ENCODE peak calls at places on chromosomes 5 and 9, in eight cellular contexts. One of them, this sample, is unnamed.
A peak's percentile ranks its signal among the peaks of the same experiment; 100 is the strongest.

GRCh38 chr9:114693248-114693895 is 11.4 kb upstream of the TEX48 start:
- DNase-seq in nephron progenitor cell: no peak
- DNase-seq in GM13977: no peak
- DNase-seq in transverse colon: no peak
- DNase-seq in GM23338: no peak
- DNase-seq in CD4-positive, alpha-beta T cell: no peak
- DNase-seq in WTC11: no peak
- DNase-seq in lower leg skin: no peak
- DNase-seq in this sample: no peak

GRCh38 chr5:150846651-150847333 is 471 bp downstream of the IRGM start:
- DNase-seq in transverse colon: peak; percentile 30
- DNase-seq in nephron progenitor cell: peak; percentile 39
- DNase-seq in lower leg skin: peak; percentile 59
- DNase-seq in GM23338: peak; percentile 89
- DNase-seq in GM13977: peak; percentile 71
- DNase-seq in WTC11: peak; percentile 34
- DNase-seq in CD4-positive, alpha-beta T cell: peak; percentile 30
- DNase-seq in this sample: peak; percentile 76

GRCh38 chr9:72415163-72415562 is 50.2 kb upstream of the ZFAND5 start:
- DNase-seq in GM13977: peak; percentile 44
- DNase-seq in CD4-positive, alpha-beta T cell: no peak
- DNase-seq in WTC11: no peak
- DNase-seq in transverse colon: no peak
- DNase-seq in nephron progenitor cell: no peak
- DNase-seq in GM23338: no peak
- DNase-seq in lower leg skin: no peak
- DNase-seq in this sample: peak; percentile 29

GRCh38 chr5:139415221-139415861 is 11.5 kb upstream of the SPATA24 start:
- DNase-seq in lower leg skin: no peak
- DNase-seq in CD4-positive, alpha-beta T cell: no peak
- DNase-seq in WTC11: no peak
- DNase-seq in transverse colon: no peak
- DNase-seq in GM23338: no peak
- DNase-seq in GM13977: no peak
- DNase-seq in nephron progenitor cell: no peak
- DNase-seq in this sample: no peak

GRCh38 chr5:141677415-141677814 is 4.6 kb downstream of the ARAP3 start:
- DNase-seq in nephron progenitor cell: peak; percentile 43
- DNase-seq in GM23338: peak; percentile 92
- DNase-seq in WTC11: peak; percentile 67
- DNase-seq in GM13977: no peak
- DNase-seq in transverse colon: no peak
- DNase-seq in CD4-positive, alpha-beta T cell: no peak
- DNase-seq in lower leg skin: no peak
- DNase-seq in this sample: no peak

GRCh38 chr9:19948021-19948420 is 159.2 kb upstream of the SLC24A2 start:
- DNase-seq in lower leg skin: no peak
- DNase-seq in GM23338: no peak
- DNase-seq in WTC11: no peak
- DNase-seq in transverse colon: no peak
- DNase-seq in GM13977: no peak
- DNase-seq in nephron progenitor cell: no peak
- DNase-seq in CD4-positive, alpha-beta T cell: no peak
- DNase-seq in this sample: no peak

GRCh38 chr5:23314827-23315226 is 192.6 kb upstream of the PRDM9 start:
- DNase-seq in lower leg skin: no peak
- DNase-seq in GM23338: no peak
- DNase-seq in CD4-positive, alpha-beta T cell: no peak
- DNase-seq in WTC11: no peak
- DNase-seq in GM13977: no peak
- DNase-seq in transverse colon: no peak
- DNase-seq in nephron progenitor cell: no peak
- DNase-seq in this sample: no peak

GRCh38 chr9:101369286-101369685 is 15.5 kb downstream of the BAAT start:
- DNase-seq in lower leg skin: no peak
- DNase-seq in transverse colon: no peak
- DNase-seq in CD4-positive, alpha-beta T cell: no peak
- DNase-seq in GM13977: no peak
- DNase-seq in GM23338: no peak
- DNase-seq in nephron progenitor cell: no peak
- DNase-seq in WTC11: no peak
- DNase-seq in this sample: no peak

GRCh38 chr5:112417931-112418358 is 1.1 kb downstream of the EPB41L4A start:
- DNase-seq in GM13977: peak; percentile 43
- DNase-seq in nephron progenitor cell: peak; percentile 18
- DNase-seq in GM23338: peak; percentile 57
- DNase-seq in transverse colon: peak; percentile 50
- DNase-seq in lower leg skin: peak; percentile 38
- DNase-seq in WTC11: no peak
- DNase-seq in CD4-positive, alpha-beta T cell: no peak
- DNase-seq in this sample: peak; percentile 34

GRCh38 chr9:74543145-74543544 is 46.0 kb downstream of the RORB start:
- DNase-seq in transverse colon: no peak
- DNase-seq in WTC11: no peak
- DNase-seq in CD4-positive, alpha-beta T cell: no peak
- DNase-seq in GM13977: no peak
- DNase-seq in GM23338: no peak
- DNase-seq in nephron progenitor cell: no peak
- DNase-seq in lower leg skin: no peak
- DNase-seq in this sample: no peak

GRCh38 chr5:57948091-57948490 is 465.5 kb upstream of the ACTBL2 start:
- DNase-seq in WTC11: no peak
- DNase-seq in lower leg skin: no peak
- DNase-seq in GM13977: no peak
- DNase-seq in CD4-positive, alpha-beta T cell: no peak
- DNase-seq in GM23338: no peak
- DNase-seq in transverse colon: no peak
- DNase-seq in nephron progenitor cell: no peak
- DNase-seq in this sample: no peak

GRCh38 chr5:137938358-137939138 is 49.3 kb downstream of the PKD2L2 start:
- DNase-seq in GM23338: no peak
- DNase-seq in transverse colon: no peak
- DNase-seq in WTC11: no peak
- DNase-seq in lower leg skin: no peak
- DNase-seq in nephron progenitor cell: no peak
- DNase-seq in CD4-positive, alpha-beta T cell: no peak
- DNase-seq in GM13977: peak; percentile 21
- DNase-seq in this sample: peak; percentile 26

GRCh38 chr5:143700994-143701393 is 111.0 kb upstream of the HMHB1 start:
- DNase-seq in nephron progenitor cell: no peak
- DNase-seq in transverse colon: no peak
- DNase-seq in GM13977: no peak
- DNase-seq in WTC11: no peak
- DNase-seq in lower leg skin: no peak
- DNase-seq in GM23338: no peak
- DNase-seq in CD4-positive, alpha-beta T cell: no peak
- DNase-seq in this sample: no peak

GRCh38 chr5:143695941-143696340 is 116.0 kb upstream of the HMHB1 start:
- DNase-seq in lower leg skin: no peak
- DNase-seq in GM23338: no peak
- DNase-seq in GM13977: no peak
- DNase-seq in CD4-positive, alpha-beta T cell: no peak
- DNase-seq in nephron progenitor cell: no peak
- DNase-seq in transverse colon: no peak
- DNase-seq in WTC11: no peak
- DNase-seq in this sample: no peak

GRCh38 chr5:143696920-143697319 is 115.0 kb upstream of the HMHB1 start:
- DNase-seq in WTC11: no peak
- DNase-seq in CD4-positive, alpha-beta T cell: no peak
- DNase-seq in GM13977: no peak
- DNase-seq in transverse colon: no peak
- DNase-seq in GM23338: no peak
- DNase-seq in lower leg skin: no peak
- DNase-seq in nephron progenitor cell: no peak
- DNase-seq in this sample: no peak

GRCh38 chr5:143699121-143699520 is 112.8 kb upstream of the HMHB1 start:
- DNase-seq in lower leg skin: no peak
- DNase-seq in nephron progenitor cell: no peak
- DNase-seq in WTC11: no peak
- DNase-seq in GM23338: no peak
- DNase-seq in CD4-positive, alpha-beta T cell: no peak
- DNase-seq in transverse colon: no peak
- DNase-seq in GM13977: no peak
- DNase-seq in this sample: no peak

GRCh38 chr5:143698534-143698933 is 113.4 kb upstream of the HMHB1 start:
- DNase-seq in CD4-positive, alpha-beta T cell: no peak
- DNase-seq in GM13977: no peak
- DNase-seq in GM23338: no peak
- DNase-seq in transverse colon: no peak
- DNase-seq in WTC11: no peak
- DNase-seq in lower leg skin: no peak
- DNase-seq in nephron progenitor cell: no peak
- DNase-seq in this sample: no peak
- TF ChIP-seq CTCF in CD4-positive, alpha-beta T cell: no peak
- TF ChIP-seq CTCF in GM13977: no peak
- TF ChIP-seq CTCF in GM23338: no peak
- TF ChIP-seq CTCF in transverse colon: no peak
- TF ChIP-seq CTCF in WTC11: no peak
- TF ChIP-seq CTCF in lower leg skin: no peak
- TF ChIP-seq CTCF in nephron progenitor cell: no peak
- TF ChIP-seq CTCF in this sample: no peak

GRCh38 chr5:106640511-106640910 is 1030.2 kb downstream of the EFNA5 start:
- DNase-seq in lower leg skin: no peak
- DNase-seq in nephron progenitor cell: no peak
- DNase-seq in WTC11: no peak
- DNase-seq in GM23338: no peak
- DNase-seq in GM13977: no peak
- DNase-seq in transverse colon: no peak
- DNase-seq in CD4-positive, alpha-beta T cell: no peak
- DNase-seq in this sample: no peak

GRCh38 chr5:106634375-106634774 is 1036.4 kb downstream of the EFNA5 start:
- DNase-seq in CD4-positive, alpha-beta T cell: no peak
- DNase-seq in GM13977: no peak
- DNase-seq in transverse colon: no peak
- DNase-seq in WTC11: no peak
- DNase-seq in nephron progenitor cell: no peak
- DNase-seq in GM23338: no peak
- DNase-seq in lower leg skin: no peak
- DNase-seq in this sample: no peak

GRCh38 chr5:106637275-106637674 is 1033.5 kb downstream of the EFNA5 start:
- DNase-seq in transverse colon: no peak
- DNase-seq in GM13977: no peak
- DNase-seq in GM23338: no peak
- DNase-seq in nephron progenitor cell: no peak
- DNase-seq in WTC11: no peak
- DNase-seq in CD4-positive, alpha-beta T cell: no peak
- DNase-seq in lower leg skin: no peak
- DNase-seq in this sample: no peak

GRCh38 chr5:106639488-106639887 is 1031.2 kb downstream of the EFNA5 start:
- DNase-seq in nephron progenitor cell: no peak
- DNase-seq in CD4-positive, alpha-beta T cell: no peak
- DNase-seq in GM23338: no peak
- DNase-seq in lower leg skin: no peak
- DNase-seq in WTC11: no peak
- DNase-seq in transverse colon: no peak
- DNase-seq in GM13977: no peak
- DNase-seq in this sample: no peak
- TF ChIP-seq CTCF in nephron progenitor cell: no peak
- TF ChIP-seq CTCF in CD4-positive, alpha-beta T cell: no peak
- TF ChIP-seq CTCF in GM23338: no peak
- TF ChIP-seq CTCF in lower leg skin: no peak
- TF ChIP-seq CTCF in WTC11: no peak
- TF ChIP-seq CTCF in transverse colon: no peak
- TF ChIP-seq CTCF in GM13977: no peak
- TF ChIP-seq CTCF in this sample: no peak

GRCh38 chr5:93580387-93581100 is 475 bp downstream of the NR2F1-AS1 start:
- DNase-seq in GM13977: no peak
- DNase-seq in GM23338: no peak
- DNase-seq in CD4-positive, alpha-beta T cell: no peak
- DNase-seq in transverse colon: no peak
- DNase-seq in WTC11: no peak
- DNase-seq in nephron progenitor cell: no peak
- DNase-seq in lower leg skin: no peak
- DNase-seq in this sample: no peak
- TF ChIP-seq CTCF in GM13977: no peak
- TF ChIP-seq CTCF in GM23338: no peak
- TF ChIP-seq CTCF in CD4-positive, alpha-beta T cell: no peak
- TF ChIP-seq CTCF in transverse colon: no peak
- TF ChIP-seq CTCF in WTC11: no peak
- TF ChIP-seq CTCF in nephron progenitor cell: no peak
- TF ChIP-seq CTCF in lower leg skin: no peak
- TF ChIP-seq CTCF in this sample: no peak

GRCh38 chr5:115770466-115770865 is 46.0 kb downstream of the CDO1 start:
- DNase-seq in CD4-positive, alpha-beta T cell: no peak
- DNase-seq in GM13977: no peak
- DNase-seq in lower leg skin: no peak
- DNase-seq in nephron progenitor cell: no peak
- DNase-seq in WTC11: peak; percentile 72
- DNase-seq in GM23338: peak; percentile 87
- DNase-seq in transverse colon: no peak
- DNase-seq in this sample: no peak
- TF ChIP-seq CTCF in CD4-positive, alpha-beta T cell: no peak
- TF ChIP-seq CTCF in GM13977: peak; percentile 48
- TF ChIP-seq CTCF in lower leg skin: no peak
- TF ChIP-seq CTCF in nephron progenitor cell: peak; percentile 39
- TF ChIP-seq CTCF in WTC11: peak; percentile 46
- TF ChIP-seq CTCF in GM23338: peak; percentile 92
- TF ChIP-seq CTCF in transverse colon: peak; percentile 16
- TF ChIP-seq CTCF in this sample: no peak

GRCh38 chr5:132315529-132316067 is 21.4 kb downstream of the SLC22A4 start:
- DNase-seq in transverse colon: no peak
- DNase-seq in GM13977: no peak
- DNase-seq in CD4-positive, alpha-beta T cell: no peak
- DNase-seq in lower leg skin: no peak
- DNase-seq in nephron progenitor cell: no peak
- DNase-seq in WTC11: no peak
- DNase-seq in GM23338: peak; percentile 31
- DNase-seq in this sample: no peak
- TF ChIP-seq CTCF in transverse colon: no peak
- TF ChIP-seq CTCF in GM13977: no peak
- TF ChIP-seq CTCF in CD4-positive, alpha-beta T cell: no peak
- TF ChIP-seq CTCF in lower leg skin: no peak
- TF ChIP-seq CTCF in nephron progenitor cell: no peak
- TF ChIP-seq CTCF in WTC11: no peak
- TF ChIP-seq CTCF in GM23338: peak; percentile 45
- TF ChIP-seq CTCF in this sample: no peak

This sample was measured in GM13976.